ENCODE peak calls at places on chromosomes 7 and 10, in seven cellular contexts. H is frontal cortex; X is activated T-helper 9 cell treated with anti-CD3 and anti-CD28 coated beads, Interleukin-2, amount 50 U/mL, for 16 hours; E is RPMI8226; V is heart right ventricle; U is NCI-H2081; K is activated T-helper 1 cell treated with Interleukin-2 at 50 U/mL for 16 hours. W is an unnamed sample.

GRCh38 chr7:108004220-108005142 is 1.5 kb upstream of the LAMB1 start:
- DNase-seq in H (no peak), X (no peak), E (no peak), V (no peak), U (no peak), K (no peak), W (peak)

GRCh38 chr10:127429601-127430312 is 119.4 kb upstream of the NPS start:
- DNase-seq in H (no peak), X (no peak), E (no peak), V (no peak), U (no peak), K (no peak), W (no peak)

GRCh38 chr10:102776779-102777417 is 33.1 kb downstream of the WBP1L start:
- DNase-seq in H (peak), X (no peak), E (no peak), V (peak), U (no peak), K (no peak), W (peak)

GRCh38 chr7:84913731-84914130 is 273.1 kb downstream of the SEMA3D start:
- DNase-seq in H (no peak), X (no peak), E (no peak), V (no peak), U (no peak), K (no peak), W (no peak)

GRCh38 chr7:26369519-26370385 is 78.1 kb downstream of the SNX10 start:
- DNase-seq in H (no peak), X (no peak), E (peak), V (no peak), U (peak), K (no peak), W (no peak)

GRCh38 chr10:34815174-34816066 is at the start of gene PARD3:
- DNase-seq in H (peak), X (no peak), E (peak), V (peak), U (peak), K (no peak), W (no peak)

GRCh38 chr7:70728873-70729552 is 402.9 kb upstream of the GALNT17 start:
- DNase-seq in H (peak), X (no peak), E (no peak), V (no peak), U (no peak), K (no peak), W (no peak)

GRCh38 chr10:69906425-69906824 is 104.7 kb downstream of the COL13A1 start:
- DNase-seq in H (no peak), X (no peak), E (no peak), V (no peak), U (no peak), K (no peak), W (no peak)

GRCh38 chr7:19269301-19269700 is 124.1 kb upstream of the FERD3L start:
- DNase-seq in H (no peak), X (no peak), E (no peak), V (no peak), U (no peak), K (no peak), W (no peak)

GRCh38 chr7:94654764-94655561 is 970 bp downstream of the SGCE start:
- DNase-seq in H (no peak), X (no peak), E (peak), V (no peak), U (peak), K (no peak), W (no peak)

GRCh38 chr10:47031953-47032465 is 120.8 kb downstream of the PTPN20 start:
- DNase-seq in H (no peak), X (no peak), E (no peak), V (no peak), U (no peak), K (no peak), W (no peak)

GRCh38 chr7:102079140-102080002 is 207.3 kb upstream of the SH2B2 start:
- DNase-seq in H (no peak), X (no peak), E (no peak), V (no peak), U (peak), K (no peak), W (no peak)

GRCh38 chr10:31321396-31321941 is 2.5 kb downstream of the ZEB1 start:
- DNase-seq in H (no peak), X (no peak), E (peak), V (no peak), U (no peak), K (no peak), W (no peak)

GRCh38 chr7:136940122-136940521 is 71.7 kb downstream of the CHRM2 start:
- DNase-seq in H (no peak), X (no peak), E (no peak), V (no peak), U (no peak), K (no peak), W (no peak)

GRCh38 chr7:136868496-136869005 is at the start of gene CHRM2:
- DNase-seq in H (peak), X (no peak), E (no peak), V (peak), U (peak), K (no peak), W (no peak)

GRCh38 chr10:104255244-104255981 is 721 bp downstream of the GSTO1 start:
- DNase-seq in H (peak), X (no peak), E (peak), V (no peak), U (no peak), K (no peak), W (no peak)

GRCh38 chr7:150368098-150368883 is at the start of gene REPIN1:
- DNase-seq in H (peak), X (peak), E (peak), V (peak), U (peak), K (peak), W (peak)

GRCh38 chr7:29156798-29157461 is 10.6 kb upstream of the CPVL start:
- DNase-seq in H (no peak), X (no peak), E (no peak), V (no peak), U (no peak), K (no peak), W (no peak)

GRCh38 chr7:26549281-26549943 is 257.8 kb downstream of the SNX10 start:
- DNase-seq in H (no peak), X (no peak), E (peak), V (no peak), U (no peak), K (no peak), W (peak)

GRCh38 chr7:10429516-10429915 is 544.2 kb upstream of the PHF14 start:
- DNase-seq in H (no peak), X (no peak), E (no peak), V (no peak), U (no peak), K (no peak), W (no peak)

GRCh38 chr7:36310897-36311296 is 78.8 kb upstream of the ANLN start:
- DNase-seq in H (no peak), X (no peak), E (no peak), V (no peak), U (no peak), K (no peak), W (no peak)

GRCh38 chr7:100893910-100894763 is 1.6 kb downstream of the ACHE start:
- DNase-seq in H (no peak), X (no peak), E (peak), V (no peak), U (no peak), K (no peak), W (no peak)

GRCh38 chr10:125128397-125129075 is 31.8 kb downstream of the CTBP2 start:
- DNase-seq in H (no peak), X (no peak), E (no peak), V (no peak), U (no peak), K (no peak), W (no peak)

GRCh38 chr10:88682491-88682890 is 18.2 kb downstream of the LIPF start:
- DNase-seq in H (no peak), X (no peak), E (no peak), V (no peak), U (no peak), K (no peak), W (no peak)

GRCh38 chr7:100465702-100466311 is 1.7 kb upstream of the SPACDR start:
- DNase-seq in H (peak), X (no peak), E (no peak), V (peak), U (peak), K (no peak), W (peak)

GRCh38 chr10:78664929-78665525 is 403.7 kb upstream of the ZMIZ1 start:
- DNase-seq in H (no peak), X (no peak), E (no peak), V (no peak), U (no peak), K (no peak), W (no peak)